ENCODE peak calls at places on chromosomes 16 and 17, in eight cellular contexts. Z is lower lobe of right lung; Q is substantia nigra; N is dorsolateral prefrontal cortex; C is effector memory CD4-positive, alpha-beta T cell; H is ovary; E is CD8-positive, alpha-beta memory T cell; T is RWPE1. A is an unnamed sample.
A peak's percentile ranks its signal among the peaks of the same experiment; 100 is the strongest.

GRCh38 chr17:75602644-75603043 is 15.0 kb downstream of the MYO15B start:
- DNase-seq in N (no peak), C (no peak), H (no peak), E (no peak), T (no peak), Q (no peak), Z (no peak), A (no peak)

GRCh38 chr17:55454906-55455474 is 33.4 kb upstream of the MMD start:
- DNase-seq in N (no peak), C (no peak), T (peak; percentile 26), Q (no peak), H (no peak), Z (no peak), E (no peak), A (no peak)

GRCh38 chr16:3846087-3846486 is 34.4 kb downstream of the CREBBP start:
- DNase-seq in E (no peak), Q (no peak), C (no peak), Z (no peak), H (no peak), N (no peak), T (no peak), A (no peak)

GRCh38 chr17:14307560-14308024 is 6.7 kb downstream of the HS3ST3B1 start:
- DNase-seq in N (no peak), Z (no peak), E (no peak), T (peak; percentile 45), H (no peak), Q (no peak), C (no peak), A (no peak)

GRCh38 chr17:42132941-42133340 is 10.3 kb downstream of the HSPB9 start:
- DNase-seq in N (no peak), Q (peak; percentile 75), C (no peak), H (no peak), T (no peak), Z (peak; percentile 86), E (no peak), A (peak; percentile 56)

GRCh38 chr17:41442772-41443171 is 2.0 kb upstream of the KRT38 start:
- DNase-seq in N (no peak), H (no peak), Z (no peak), T (no peak), Q (no peak), E (no peak), C (no peak), A (no peak)

GRCh38 chr16:68993421-68993820 is 112.0 kb upstream of the HAS3 start:
- DNase-seq in E (no peak), C (no peak), T (no peak), N (no peak), Q (no peak), H (no peak), Z (no peak), A (no peak)

GRCh38 chr17:76996741-76997694 is 128.8 kb downstream of the MGAT5B start:
- DNase-seq in Z (no peak), Q (no peak), N (no peak), T (no peak), H (no peak), C (no peak), E (no peak), A (no peak)

GRCh38 chr17:9725575-9725974 is 65.8 kb downstream of the DHRS7C start:
- DNase-seq in Z (no peak), H (no peak), Q (peak; percentile 33), T (no peak), N (no peak), C (no peak), E (no peak), A (no peak)

GRCh38 chr17:79997004-79997673 is 38.5 kb downstream of the TBC1D16 start:
- DNase-seq in C (peak; percentile 76), Z (peak; percentile 73), H (no peak), E (peak; percentile 88), Q (no peak), N (no peak), T (no peak), A (no peak)

GRCh38 chr17:62187681-62188080 is 122.6 kb upstream of the MED13 start:
- DNase-seq in Q (no peak), H (no peak), E (no peak), T (no peak), C (no peak), N (no peak), Z (no peak), A (no peak)

GRCh38 chr17:31388770-31389672 is 2.5 kb upstream of the RAB11FIP4 start:
- DNase-seq in N (peak; percentile 49), C (peak; percentile 11), Q (no peak), Z (no peak), E (no peak), T (peak; percentile 46), H (no peak), A (no peak)

GRCh38 chr16:76235025-76235424 is 42.2 kb upstream of the CNTNAP4 start:
- DNase-seq in Q (no peak), T (no peak), N (no peak), Z (no peak), C (no peak), H (no peak), E (no peak), A (no peak)

GRCh38 chr17:39212200-39212810 is 12.2 kb downstream of the RPL19 start:
- DNase-seq in E (no peak), N (no peak), C (no peak), Q (no peak), Z (no peak), T (no peak), H (no peak), A (no peak)

GRCh38 chr17:79183221-79184158 is 108.9 kb downstream of the ENGASE start:
- DNase-seq in T (no peak), Z (no peak), N (no peak), C (no peak), H (no peak), Q (no peak), E (no peak), A (no peak)

GRCh38 chr16:87074635-87075318 is 242.4 kb downstream of the C16orf95 start:
- DNase-seq in C (no peak), N (no peak), Q (no peak), E (no peak), Z (no peak), H (no peak), T (no peak), A (no peak)

GRCh38 chr17:55726440-55726839 is 3.8 kb upstream of the TMEM100 start:
- DNase-seq in T (peak; percentile 78), Z (no peak), E (no peak), C (no peak), H (peak; percentile 61), N (no peak), Q (no peak), A (no peak)

GRCh38 chr16:75089486-75090202 is 26.9 kb downstream of the LDHD start:
- DNase-seq in C (no peak), N (no peak), E (no peak), Q (no peak), T (no peak), Z (no peak), H (no peak), A (no peak)
- H3K27ac ChIP-seq in C (no peak overlapping the region), N (no peak overlapping the region), E (no peak overlapping the region), Q (no peak overlapping the region), T (no peak overlapping the region), Z (no peak overlapping the region), H (no peak overlapping the region), A (no peak overlapping the region)

GRCh38 chr17:68579194-68579900 is 21.8 kb downstream of the FAM20A start:
- DNase-seq in E (no peak), H (no peak), Q (no peak), C (no peak), Z (no peak), T (no peak), N (no peak), A (no peak)

GRCh38 chr17:68581863-68582645 is 19.1 kb downstream of the FAM20A start:
- DNase-seq in C (no peak), Q (no peak), T (no peak), E (no peak), N (no peak), Z (peak; percentile 63), H (no peak), A (no peak)

GRCh38 chr17:68576811-68577551 is 24.2 kb downstream of the FAM20A start:
- DNase-seq in Q (no peak), H (peak; percentile 33), N (no peak), Z (no peak), T (no peak), C (no peak), E (no peak), A (no peak)

GRCh38 chr17:68578236-68578635 is 22.9 kb downstream of the FAM20A start:
- DNase-seq in E (no peak), H (no peak), T (no peak), C (no peak), Q (no peak), Z (no peak), N (no peak), A (no peak)

GRCh38 chr17:68580236-68580903 is 20.8 kb downstream of the FAM20A start:
- DNase-seq in C (no peak), Z (peak; percentile 72), T (no peak), H (peak; percentile 58), Q (no peak), E (no peak), N (no peak), A (no peak)
- H3K27ac ChIP-seq in C (no peak overlapping the region), Z (peak overlapping the region; percentile 61), T (peak overlapping the region; percentile 82), H (peak overlapping the region; percentile 68), Q (no peak overlapping the region), E (no peak overlapping the region), N (no peak overlapping the region), A (no peak overlapping the region)

DNA sequence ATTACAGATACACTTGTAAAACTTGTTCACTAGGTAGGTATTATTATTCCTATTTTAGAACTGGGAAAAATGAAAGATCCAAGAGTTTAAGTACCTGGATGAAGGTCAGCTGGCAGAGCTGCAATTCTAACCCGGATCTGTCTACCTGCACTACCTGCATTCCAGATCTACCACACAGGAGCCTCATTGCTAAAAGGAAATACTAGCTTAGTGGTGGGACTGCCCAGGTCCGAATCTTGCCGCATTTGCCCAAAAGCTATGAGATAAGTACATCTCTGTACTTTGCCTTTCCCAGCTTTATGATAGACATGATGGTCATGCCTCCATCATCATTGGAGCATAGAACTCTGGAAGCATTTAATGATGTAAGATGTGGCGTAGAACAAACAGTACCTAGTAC is 36.8 kb upstream of the TEKT3 start:
- DNase-seq in T (no peak), Q (no peak), H (no peak), N (no peak), E (no peak), Z (no peak), C (no peak), A (no peak)
- H3K27ac ChIP-seq in T (no peak overlapping the region), Q (no peak overlapping the region), H (no peak overlapping the region), N (peak overlapping the region; percentile 71), E (no peak overlapping the region), Z (no peak overlapping the region), C (no peak overlapping the region), A (no peak overlapping the region)

GRCh38 chr17:57645950-57646686 is 99.0 kb downstream of the CCDC182 start:
- DNase-seq in Z (no peak), C (no peak), H (no peak), E (no peak), T (no peak), N (no peak), Q (no peak), A (no peak)

GRCh38 chr17:57641761-57642160 is 103.3 kb downstream of the CCDC182 start:
- DNase-seq in H (no peak), C (no peak), Q (no peak), Z (no peak), T (no peak), N (no peak), E (no peak), A (no peak)

GRCh38 chr17:57640079-57640478 is 105.0 kb downstream of the CCDC182 start:
- DNase-seq in Q (no peak), T (no peak), Z (no peak), C (no peak), E (no peak), N (no peak), H (no peak), A (no peak)

GRCh38 chr17:57644311-57644710 is 100.8 kb downstream of the CCDC182 start:
- DNase-seq in Q (no peak), E (no peak), T (no peak), Z (no peak), H (no peak), N (no peak), C (no peak), A (no peak)

GRCh38 chr17:57643062-57643461 is 102.0 kb downstream of the CCDC182 start:
- DNase-seq in H (no peak), Z (no peak), E (no peak), T (no peak), Q (no peak), C (no peak), N (no peak), A (no peak)
- H3K27ac ChIP-seq in H (no peak overlapping the region), Z (no peak overlapping the region), E (no peak overlapping the region), T (no peak overlapping the region), Q (no peak overlapping the region), C (no peak overlapping the region), N (no peak overlapping the region), A (no peak overlapping the region)